ENCODE peak calls at places on chromosome 18, in four cellular contexts. N is GM12878, G is HL-60, D is K562. V is an unnamed sample.

GRCh38 chr18:79498662-79499061 is 102.9 kb downstream of the NFATC1 start:
- DNase-seq in D (no peak), G (no peak), N (no peak), V (no peak)

GRCh38 chr18:60019463-60019840 is 119.7 kb downstream of the PMAIP1 start:
- DNase-seq in D (no peak), G (no peak), N (no peak), V (no peak)

GRCh38 chr18:76463358-76463757 is 31.7 kb downstream of the ZNF516 start:
- DNase-seq in D (no peak), N (no peak), G (no peak), V (no peak)

GRCh38 chr18:31197676-31198075 is 35.0 kb upstream of the DSC1 start:
- DNase-seq in N (no peak), D (no peak), G (no peak), V (no peak)

GRCh38 chr18:76447268-76447890 is 47.7 kb downstream of the ZNF516 start:
- DNase-seq in N (no peak), D (no peak), G (no peak), V (no peak)

GRCh38 chr18:55264108-55264507 is 304.8 kb upstream of the CCDC68 start:
- DNase-seq in G (no peak), N (no peak), D (no peak), V (no peak)

GRCh38 chr18:59907172-59907571 is 7.4 kb downstream of the PMAIP1 start:
- DNase-seq in N (no peak), G (no peak), D (no peak), V (no peak)

GRCh38 chr18:66077066-66077465 is 326.3 kb downstream of the CDH7 start:
- DNase-seq in N (no peak), G (no peak), D (no peak), V (no peak)

GRCh38 chr18:67710639-67711038 is 194.1 kb upstream of the DSEL start:
- DNase-seq in G (no peak), N (no peak), D (no peak), V (no peak)

GRCh38 chr18:78640596-78640995 is 339.0 kb upstream of the SALL3 start:
- DNase-seq in G (peak; percentile 46), N (no peak), D (no peak), V (no peak)

GRCh38 chr18:78411539-78411938 is 568.1 kb upstream of the SALL3 start:
- DNase-seq in N (no peak), D (no peak), G (no peak), V (no peak)

GRCh38 chr18:44423826-44424225 is 256.9 kb upstream of the SETBP1 start:
- DNase-seq in G (no peak), N (no peak), D (no peak), V (no peak)

GRCh38 chr18:56270851-56271250 is 367.5 kb downstream of the TXNL1 start:
- DNase-seq in D (no peak), N (no peak), G (no peak), V (no peak)

GRCh38 chr18:79903071-79903635 is 48.3 kb downstream of the SLC66A2 start:
- DNase-seq in N (no peak), D (no peak), G (no peak), V (peak; percentile 12)

GRCh38 chr18:22167471-22168151 is 1.8 kb upstream of the GATA6 start:
- DNase-seq in N (no peak), D (no peak), G (no peak), V (no peak)

GRCh38 chr18:66873899-66874298 is 270.0 kb upstream of the CDH19 start:
- DNase-seq in N (no peak), G (no peak), D (no peak), V (no peak)

GRCh38 chr18:48775372-48776160 is 175.2 kb downstream of the SMAD7 start:
- DNase-seq in N (no peak), G (no peak), D (no peak), V (no peak)

GRCh38 chr18:36298113-36298701 is 694 bp downstream of the FHOD3 start:
- DNase-seq in N (no peak), D (peak; percentile 22), G (no peak), V (peak; percentile 39)

GRCh38 chr18:5518179-5518770 is 25.5 kb downstream of the EPB41L3 start:
- DNase-seq in N (no peak), D (no peak), G (no peak), V (no peak)

GRCh38 chr18:79754831-79755351 is 42.8 kb upstream of the KCNG2 start:
- DNase-seq in G (no peak), N (no peak), D (no peak), V (no peak)

GRCh38 chr18:79917351-79918088 is 33.9 kb downstream of the SLC66A2 start:
- DNase-seq in G (no peak), D (no peak), N (no peak), V (no peak)

GRCh38 chr18:8351173-8351572 is 258.1 kb upstream of the RAB12 start:
- DNase-seq in G (no peak), D (no peak), N (no peak), V (no peak)

GRCh38 chr18:48736316-48736715 is 197.5 kb downstream of the CTIF start:
- DNase-seq in N (no peak), G (no peak), D (no peak), V (no peak)

GRCh38 chr18:58044370-58045264 is 591 bp downstream of the NEDD4L start:
- DNase-seq in G (peak; percentile 9), D (peak; percentile 38), N (no peak), V (peak; percentile 45)

GRCh38 chr18:50410008-50410407 is 35.2 kb downstream of the SKA1 start:
- DNase-seq in D (peak; percentile 28), N (no peak), G (no peak), V (no peak)

GRCh38 chr18:3151379-3152264 is 68.1 kb downstream of the MYOM1 start:
- DNase-seq in G (peak; percentile 23), D (peak; percentile 65), N (no peak), V (peak; percentile 33)

GRCh38 chr18:36519358-36519757 is 221.8 kb downstream of the FHOD3 start:
- DNase-seq in G (no peak), D (no peak), N (no peak), V (no peak)

GRCh38 chr18:9950289-9951016 is 36.6 kb downstream of the VAPA start:
- DNase-seq in N (no peak), D (no peak), G (no peak), V (no peak)

GRCh38 chr18:41391616-41392610 is 563.1 kb upstream of the PIK3C3 start:
- DNase-seq in G (peak; percentile 47), D (no peak), N (no peak), V (peak; percentile 20)

GRCh38 chr18:62942578-62942977 is 227.2 kb downstream of the PHLPP1 start:
- DNase-seq in D (no peak), N (no peak), G (no peak), V (no peak)

GRCh38 chr18:56986829-56987228 is 160.1 kb upstream of the BOD1L2 start:
- DNase-seq in D (no peak), G (no peak), N (no peak), V (no peak)

GRCh38 chr18:31203086-31203793 is 40.6 kb upstream of the DSC1 start:
- DNase-seq in D (no peak), N (no peak), G (peak; percentile 96), V (no peak)

DNA sequence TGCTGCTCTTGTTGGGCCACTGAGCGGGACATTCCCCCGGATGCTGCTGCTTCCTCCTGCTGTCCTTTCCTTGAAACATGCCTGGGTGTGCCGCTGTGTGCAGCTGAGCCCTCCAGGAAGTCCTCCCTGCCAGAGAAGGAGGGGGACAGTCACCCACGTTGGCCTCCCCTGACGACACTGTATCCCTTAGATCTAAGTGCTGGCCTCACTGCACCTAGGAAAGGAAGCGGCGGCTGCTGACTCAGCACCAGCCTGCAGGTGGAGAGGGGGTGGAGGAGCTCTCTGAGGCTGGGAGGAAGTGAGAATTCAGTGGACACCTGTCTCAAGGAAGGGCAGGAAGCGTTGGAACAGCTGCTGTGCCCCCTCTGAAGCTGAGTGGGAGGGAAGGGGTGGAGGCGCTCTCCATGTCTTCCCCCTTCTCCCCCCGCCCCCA is 239.8 kb downstream of the HAUS1 start:
- DNase-seq in G (peak; percentile 70), D (peak; percentile 13), N (peak; percentile 40), V (peak; percentile 43)
- TF ChIP-seq SPI1 in G (peak; percentile 56), D (peak; percentile 20), N (peak; percentile 94), V (peak; percentile 93)

DNA sequence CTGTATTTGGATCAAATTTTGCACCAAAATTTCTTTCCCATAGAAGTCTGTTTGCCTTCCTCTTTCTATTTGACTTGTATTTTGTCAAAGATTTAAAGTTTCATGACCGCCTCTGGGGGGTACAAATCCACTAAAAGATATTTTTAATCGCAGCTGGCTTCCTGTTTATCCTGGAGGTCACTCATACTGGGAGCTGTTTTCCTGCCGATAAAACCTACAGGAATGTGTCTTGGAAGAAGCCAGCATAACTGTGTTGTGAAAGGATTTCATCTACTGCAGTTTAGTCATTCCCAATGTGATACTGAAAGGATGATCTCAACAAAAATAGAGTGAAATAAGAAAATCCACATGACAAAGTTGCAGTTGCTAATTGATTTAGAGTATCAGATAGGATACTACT is 184.0 kb downstream of the RIT2 start:
- DNase-seq in N (no peak), G (no peak), D (no peak), V (no peak)
- TF ChIP-seq SPI1 in N (no peak), G (no peak), D (no peak), V (no peak)

DNA sequence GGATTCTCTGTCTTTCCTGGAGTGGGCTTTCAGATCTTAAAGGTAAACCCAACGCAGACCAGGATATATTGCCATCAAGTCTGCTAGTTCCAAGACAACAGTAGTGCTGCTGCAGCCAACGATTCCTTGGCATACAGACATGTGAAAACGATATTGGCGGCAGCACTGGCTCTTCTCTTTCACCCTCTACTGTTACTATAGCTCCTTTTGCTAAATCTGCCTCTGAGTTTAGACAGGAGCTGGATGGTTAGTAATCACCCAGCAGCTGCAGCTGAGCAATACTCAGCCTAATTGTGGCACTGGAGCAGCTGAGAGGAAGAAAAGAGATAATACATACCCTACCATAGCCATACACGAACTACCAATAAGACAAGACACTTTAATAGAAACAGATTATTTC is 4.0 kb downstream of the YES1 start:
- DNase-seq in N (no peak), D (no peak), G (no peak), V (no peak)
- TF ChIP-seq SPI1 in N (no peak), D (no peak), G (no peak), V (no peak)

DNA sequence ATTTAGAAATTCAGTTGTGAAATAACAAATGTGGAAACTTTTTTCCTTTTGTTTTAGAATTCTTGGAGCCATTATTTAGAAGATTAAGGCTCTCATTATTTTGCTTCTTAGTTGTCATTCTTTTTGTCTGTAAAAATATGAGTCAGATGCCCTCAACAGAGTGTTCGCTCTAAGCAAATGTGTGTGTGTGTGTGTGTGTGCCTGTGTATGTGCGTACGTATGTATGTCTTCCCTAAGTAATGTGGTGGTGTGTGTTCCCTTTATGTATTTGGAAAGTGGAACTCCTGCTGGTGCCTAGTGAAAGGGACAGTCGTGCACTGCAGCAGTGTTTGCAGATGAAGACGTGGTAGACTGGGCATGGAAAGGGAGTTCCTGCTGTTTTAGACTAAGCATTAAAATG is 27.5 kb downstream of the ZNF407 start:
- DNase-seq in D (no peak), N (no peak), G (no peak), V (no peak)
- TF ChIP-seq SPI1 in D (no peak), N (no peak), G (no peak), V (no peak)

DNA sequence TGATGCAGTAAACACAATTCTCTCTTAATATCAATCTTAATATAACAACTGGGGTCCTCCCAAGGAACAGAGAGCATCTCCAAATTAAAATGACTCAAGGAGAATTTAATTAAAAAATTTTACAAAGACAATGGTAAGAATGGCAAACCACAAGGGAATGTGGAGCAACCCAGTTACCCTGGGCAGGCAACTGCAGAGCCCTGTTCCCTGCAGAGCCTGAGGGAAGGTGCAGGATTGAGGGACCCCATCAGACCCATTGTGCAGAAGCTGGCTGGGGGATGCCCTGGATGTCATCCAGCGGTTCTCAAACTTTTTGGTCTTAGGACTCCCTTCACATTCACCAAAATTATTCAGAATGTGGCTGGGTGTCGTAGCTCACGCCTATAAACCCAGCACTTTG is 262.8 kb downstream of the FBXO15 start:
- DNase-seq in N (no peak), D (no peak), G (no peak), V (no peak)
- TF ChIP-seq SPI1 in N (no peak), D (no peak), G (no peak), V (no peak)